ENCODE peak calls at places on chromosomes 13 and 19, in nine cellular contexts. N is ovary; K is uterus; P is upper lobe of right lung; O is effector memory CD4-positive, alpha-beta T cell; S is fibroblast of lung; Y is heart right ventricle; X is A673; B is esophagus muscularis mucosa. D is an unnamed sample.
A peak's percentile ranks its signal among the peaks of the same experiment; 100 is the strongest.

GRCh38 chr19:14686411-14686810 is 3.4 kb upstream of the ZNF333 start:
- DNase-seq in N (no peak), K (no peak), P (no peak), O (no peak), S (peak; percentile 38), Y (no peak), X (peak; percentile 36), B (no peak), D (peak; percentile 61)

GRCh38 chr13:44058586-44059238 is 179.0 kb downstream of the LACC1 start:
- DNase-seq in N (no peak), K (no peak), P (no peak), O (no peak), S (no peak), Y (no peak), X (no peak), B (no peak), D (peak; percentile 57)

GRCh38 chr19:11096210-11096841 is 7.1 kb downstream of the LDLR start:
- DNase-seq in N (no peak), K (peak; percentile 80), P (no peak), O (no peak), S (peak; percentile 82), Y (peak; percentile 60), X (peak; percentile 90), B (no peak), D (no peak)

GRCh38 chr19:40745402-40745780 is 4.9 kb downstream of the ACTMAP start:
- DNase-seq in N (no peak), K (no peak), P (no peak), O (no peak), S (peak; percentile 61), Y (no peak), X (no peak), B (no peak), D (no peak)

GRCh38 chr13:75263741-75264407 is 218.1 kb downstream of the TBC1D4 start:
- DNase-seq in N (no peak), K (no peak), P (no peak), O (no peak), S (peak; percentile 36), Y (no peak), X (no peak), B (no peak), D (no peak)

GRCh38 chr13:114049026-114049425 is 75.2 kb upstream of the C13orf46 start:
- DNase-seq in N (no peak), K (no peak), P (no peak), O (peak; percentile 12), S (no peak), Y (no peak), X (no peak), B (no peak), D (no peak)

GRCh38 chr13:75724742-75725504 is 88.8 kb downstream of the LMO7 start:
- DNase-seq in N (no peak), K (no peak), P (no peak), O (no peak), S (no peak), Y (no peak), X (no peak), B (no peak), D (no peak)

GRCh38 chr13:33015791-33016323 is 366 bp upstream of the KL start:
- DNase-seq in N (no peak), K (peak; percentile 17), P (peak; percentile 65), O (no peak), S (no peak), Y (peak; percentile 34), X (no peak), B (no peak), D (peak; percentile 58)

GRCh38 chr19:49775742-49776370 is 9.1 kb downstream of the AP2A1 start:
- DNase-seq in N (no peak), K (no peak), P (no peak), O (no peak), S (no peak), Y (no peak), X (no peak), B (no peak), D (no peak)

GRCh38 chr13:39493966-39494365 is 109.0 kb downstream of the LHFPL6 start:
- DNase-seq in N (no peak), K (no peak), P (no peak), O (no peak), S (no peak), Y (no peak), X (no peak), B (peak; percentile 55), D (peak; percentile 64)

GRCh38 chr19:31980851-31981250 is 364.6 kb upstream of the ZNF507 start:
- DNase-seq in N (no peak), K (no peak), P (no peak), O (no peak), S (no peak), Y (no peak), X (no peak), B (peak; percentile 53), D (no peak)

GRCh38 chr19:41799444-41800000 is 3.1 kb downstream of the CEACAM3 start:
- DNase-seq in N (no peak), K (no peak), P (no peak), O (no peak), S (no peak), Y (no peak), X (no peak), B (no peak), D (no peak)

GRCh38 chr13:112771877-112772538 is 82.2 kb downstream of the ATP11A start:
- DNase-seq in N (no peak), K (no peak), P (no peak), O (no peak), S (no peak), Y (no peak), X (no peak), B (no peak), D (no peak)

GRCh38 chr13:113211774-113212173 is 2.4 kb downstream of the CUL4A start:
- DNase-seq in N (no peak), K (no peak), P (no peak), O (no peak), S (no peak), Y (peak; percentile 25), X (peak; percentile 56), B (no peak), D (peak; percentile 78)

GRCh38 chr19:18495204-18495911 is 26.5 kb downstream of the ELL start:
- DNase-seq in N (no peak), K (no peak), P (no peak), O (no peak), S (no peak), Y (no peak), X (no peak), B (no peak), D (no peak)

GRCh38 chr19:18496980-18497256 is 25.0 kb downstream of the ELL start:
- DNase-seq in N (no peak), K (no peak), P (no peak), O (no peak), S (no peak), Y (no peak), X (no peak), B (no peak), D (no peak)

GRCh38 chr19:18494267-18494607 is 27.6 kb downstream of the ELL start:
- DNase-seq in N (no peak), K (no peak), P (no peak), O (no peak), S (peak; percentile 39), Y (no peak), X (no peak), B (no peak), D (no peak)

GRCh38 chr19:18493440-18494266 is 28.2 kb downstream of the ELL start:
- DNase-seq in N (no peak), K (no peak), P (no peak), O (no peak), S (peak; percentile 33), Y (no peak), X (no peak), B (no peak), D (no peak)

GRCh38 chr19:18496167-18496979 is 25.5 kb downstream of the ELL start:
- DNase-seq in N (no peak), K (no peak), P (peak; percentile 85), O (peak; percentile 81), S (no peak), Y (peak; percentile 35), X (peak; percentile 26), B (no peak), D (no peak)
- H3K4me1 ChIP-seq in N (peaks cover 49% of the 10 kb centered on the region), K (no peaks in the 10 kb centered on the region), P (peaks cover 94% of the 10 kb centered on the region), O (peaks cover 62% of the 10 kb centered on the region), S (peaks cover 15% of the 10 kb centered on the region), Y (peaks cover 89% of the 10 kb centered on the region), X (peaks cover 14% of the 10 kb centered on the region), B (peaks cover 94% of the 10 kb centered on the region), D (no peaks in the 10 kb centered on the region)

DNA sequence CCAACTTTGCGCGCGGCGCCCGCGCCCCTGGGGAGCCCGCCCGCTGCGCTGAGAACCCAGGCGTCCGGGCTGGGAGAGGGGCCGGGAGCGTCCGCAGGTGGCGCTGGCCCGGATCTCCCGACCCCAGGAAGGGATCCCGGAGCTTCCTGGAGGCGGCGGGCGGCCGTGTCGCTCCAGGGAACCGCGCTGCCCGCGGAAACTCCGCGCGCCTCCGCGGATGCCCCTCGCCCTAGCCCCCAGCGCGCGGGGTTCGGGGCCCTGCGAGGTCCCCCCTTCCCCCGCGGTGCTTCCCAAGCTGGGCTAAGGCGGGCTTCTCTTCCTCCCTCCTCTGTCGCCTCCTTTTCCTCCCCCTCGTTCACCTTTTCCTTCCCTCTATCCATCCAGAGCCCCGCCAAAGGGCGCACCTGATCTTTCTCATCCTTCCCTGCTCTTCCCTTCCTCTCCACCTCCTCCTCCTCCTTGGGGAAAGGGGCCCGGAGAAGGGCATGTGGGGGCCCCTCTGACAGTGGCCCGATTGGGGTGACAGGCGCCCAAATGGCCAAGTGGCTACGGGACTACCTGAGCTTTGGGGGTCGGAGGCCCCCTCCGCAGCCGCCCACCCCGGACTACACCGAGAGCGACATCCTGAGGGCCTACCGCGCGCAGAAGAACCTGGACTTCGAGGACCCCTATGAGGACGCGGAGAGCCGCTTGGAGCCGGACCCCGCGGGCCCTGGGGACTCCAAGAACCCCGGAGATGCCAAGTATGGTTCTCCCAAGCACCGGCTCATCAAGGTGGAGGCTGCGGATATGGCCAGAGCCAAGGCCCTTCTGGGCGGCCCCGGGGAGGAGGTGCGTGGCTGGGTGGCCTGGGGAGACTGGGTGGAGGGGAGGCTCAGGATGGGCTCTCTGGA is 710 bp downstream of the SHD start:
- DNase-seq in N (no peak), K (no peak), P (no peak), O (no peak), S (no peak), Y (no peak), X (no peak), B (no peak), D (peak; percentile 45)
- H3K4me3 ChIP-seq in N (peak overlapping the region; percentile 24), K (peak overlapping the region; percentile 16), P (no peak overlapping the region), O (peak overlapping the region; percentile 8), S (no peak overlapping the region), Y (peak overlapping the region; percentile 47), X (peak overlapping the region; percentile 42), B (peak overlapping the region; percentile 33), D (peak overlapping the region; percentile 85)

GRCh38 chr19:2050991-2051770 is at the start of gene MKNK2:
- DNase-seq in N (peak; percentile 97), K (peak; percentile 93), P (peak; percentile 96), O (peak; percentile 83), S (peak; percentile 87), Y (peak; percentile 96), X (peak; percentile 92), B (peak; percentile 96), D (peak; percentile 92)
- H3K4me1 ChIP-seq in N (peaks cover 39% of the 10 kb centered on the region), K (peaks cover 8% of the 10 kb centered on the region), P (peaks cover 71% of the 10 kb centered on the region), O (peaks cover 62% of the 10 kb centered on the region), S (peaks cover 26% of the 10 kb centered on the region), Y (peaks cover 83% of the 10 kb centered on the region), X (peaks cover 18% of the 10 kb centered on the region), B (peaks cover 82% of the 10 kb centered on the region), D (no peaks in the 10 kb centered on the region)

DNA sequence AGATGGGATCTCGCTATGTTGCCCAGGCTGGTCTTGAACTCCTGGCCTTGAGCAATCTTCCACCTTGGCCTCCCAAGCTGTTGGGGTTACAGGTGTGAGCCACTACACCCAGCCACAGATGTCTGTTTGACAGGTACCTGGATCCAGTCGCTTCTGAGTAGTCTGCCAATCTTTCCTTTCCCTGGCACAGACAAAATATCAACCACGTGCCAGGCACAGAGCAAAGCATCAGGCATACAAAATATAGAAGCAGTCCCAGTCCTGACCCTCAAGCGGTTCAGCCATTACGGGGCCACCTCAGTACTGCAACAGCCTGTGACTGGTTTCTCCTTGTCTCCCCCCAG is 3.8 kb downstream of the ELAVL1 start:
- DNase-seq in N (no peak), K (no peak), P (no peak), O (no peak), S (no peak), Y (no peak), X (no peak), B (no peak), D (no peak)
- H3K4me3 ChIP-seq in N (no peak overlapping the region), K (no peak overlapping the region), P (no peak overlapping the region), O (peak overlapping the region; percentile 2), S (no peak overlapping the region), Y (no peak overlapping the region), X (no peak overlapping the region), B (peak overlapping the region; percentile 40), D (peak overlapping the region; percentile 51)